ENCODE peak calls at places on chromosome 14, in six cellular contexts. N is heart right ventricle, X is esophagus squamous epithelium, T is neural progenitor cell, I is HFF-Myc, L is AG04450. J is an unnamed sample.

GRCh38 chr14:80926706-80927384 is 14.7 kb downstream of the CEP128 start:
- DNase-seq in L (peak), N (peak), X (no peak), I (no peak), T (no peak), J (peak)

GRCh38 chr14:75454963-75455546 is 27.2 kb downstream of the JDP2 start:
- DNase-seq in T (no peak), X (no peak), L (no peak), I (no peak), N (peak), J (peak)

GRCh38 chr14:52553002-52553670 is 500 bp downstream of the GPR137C start:
- DNase-seq in N (peak), X (no peak), I (no peak), T (peak), L (no peak), J (no peak)

GRCh38 chr14:74917646-74918081 is 5.4 kb downstream of the RPS6KL1 start:
- DNase-seq in N (peak), X (no peak), L (no peak), I (no peak), T (no peak), J (no peak)

GRCh38 chr14:22973217-22974032 is 8.9 kb downstream of the AJUBA start:
- DNase-seq in X (no peak), N (peak), L (no peak), T (peak), I (no peak), J (no peak)

GRCh38 chr14:97137705-97138104 is 340.5 kb downstream of the VRK1 start:
- DNase-seq in L (no peak), I (no peak), T (no peak), N (no peak), X (no peak), J (no peak)

GRCh38 chr14:71011479-71011878 is 104.2 kb downstream of the PCNX1 start:
- DNase-seq in X (no peak), T (no peak), I (no peak), N (no peak), L (no peak), J (no peak)

GRCh38 chr14:100146548-100147091 is 12.8 kb downstream of the DEGS2 start:
- DNase-seq in I (no peak), T (no peak), X (no peak), L (no peak), N (no peak), J (no peak)

GRCh38 chr14:74838141-74838540 is 37.8 kb downstream of the PROX2 start:
- DNase-seq in N (no peak), L (no peak), T (no peak), X (no peak), I (no peak), J (no peak)

GRCh38 chr14:20632831-20633771 is 8.4 kb downstream of the OR6S1 start:
- DNase-seq in N (no peak), T (peak), X (no peak), I (peak), L (peak), J (no peak)

GRCh38 chr14:79476552-79476951 is 734.8 kb downstream of the DIO2 start:
- DNase-seq in I (no peak), X (no peak), T (no peak), N (no peak), L (no peak), J (no peak)

GRCh38 chr14:44912041-44912869 is 49.5 kb downstream of the KLHL28 start:
- DNase-seq in I (no peak), X (no peak), L (no peak), N (peak), T (no peak), J (no peak)

GRCh38 chr14:95891742-95892141 is 15.1 kb downstream of the TUNAR start:
- DNase-seq in I (peak), X (no peak), L (no peak), N (no peak), T (no peak), J (peak)

GRCh38 chr14:81286574-81287370 is 66.0 kb upstream of the GTF2A1 start:
- DNase-seq in T (no peak), I (no peak), X (no peak), N (no peak), L (no peak), J (no peak)

GRCh38 chr14:70955543-70956480 is 48.6 kb downstream of the PCNX1 start:
- DNase-seq in I (no peak), L (peak), T (peak), N (no peak), X (no peak), J (no peak)

GRCh38 chr14:95485222-95485819 is 31.1 kb downstream of the SYNE3 start:
- DNase-seq in I (no peak), L (no peak), N (no peak), X (no peak), T (peak), J (no peak)

GRCh38 chr14:54637829-54638446 is 71.0 kb downstream of the SAMD4A start:
- DNase-seq in L (no peak), T (no peak), X (no peak), I (no peak), N (no peak), J (no peak)

GRCh38 chr14:59377991-59378720 is 87.0 kb downstream of the GPR135 start:
- DNase-seq in L (no peak), T (no peak), X (no peak), N (peak), I (no peak), J (no peak)

GRCh38 chr14:19878029-19878642 is 3.2 kb downstream of the OR4K2 start:
- DNase-seq in N (no peak), X (no peak), I (peak), L (no peak), T (no peak), J (no peak)

GRCh38 chr14:89921896-89922548 is 32.5 kb downstream of the EFCAB11 start:
- DNase-seq in L (no peak), N (no peak), I (no peak), X (no peak), T (no peak), J (peak)

GRCh38 chr14:21846227-21846885 is 172.7 kb upstream of the OR4E1 start:
- DNase-seq in T (peak), X (no peak), I (no peak), N (no peak), L (no peak), J (no peak)

GRCh38 chr14:77498984-77499527 is 440 bp upstream of the ISM2 start:
- DNase-seq in I (no peak), N (no peak), L (no peak), T (peak), X (no peak), J (no peak)

GRCh38 chr14:105061428-105062047 is 3.7 kb downstream of the GPR132 start:
- DNase-seq in T (no peak), X (no peak), L (no peak), I (no peak), N (peak), J (no peak)

GRCh38 chr14:21264025-21264801 is 5.0 kb downstream of the HNRNPC start:
- DNase-seq in N (no peak), X (no peak), T (no peak), I (peak), L (peak), J (peak)

GRCh38 chr14:91899213-91899612 is 31.9 kb upstream of the TC2N start:
- DNase-seq in X (no peak), T (no peak), L (no peak), N (no peak), I (no peak), J (no peak)
- TF ChIP-seq CTCF in X (no peak), T (no peak), L (no peak), N (no peak), I (no peak), J (no peak)

DNA sequence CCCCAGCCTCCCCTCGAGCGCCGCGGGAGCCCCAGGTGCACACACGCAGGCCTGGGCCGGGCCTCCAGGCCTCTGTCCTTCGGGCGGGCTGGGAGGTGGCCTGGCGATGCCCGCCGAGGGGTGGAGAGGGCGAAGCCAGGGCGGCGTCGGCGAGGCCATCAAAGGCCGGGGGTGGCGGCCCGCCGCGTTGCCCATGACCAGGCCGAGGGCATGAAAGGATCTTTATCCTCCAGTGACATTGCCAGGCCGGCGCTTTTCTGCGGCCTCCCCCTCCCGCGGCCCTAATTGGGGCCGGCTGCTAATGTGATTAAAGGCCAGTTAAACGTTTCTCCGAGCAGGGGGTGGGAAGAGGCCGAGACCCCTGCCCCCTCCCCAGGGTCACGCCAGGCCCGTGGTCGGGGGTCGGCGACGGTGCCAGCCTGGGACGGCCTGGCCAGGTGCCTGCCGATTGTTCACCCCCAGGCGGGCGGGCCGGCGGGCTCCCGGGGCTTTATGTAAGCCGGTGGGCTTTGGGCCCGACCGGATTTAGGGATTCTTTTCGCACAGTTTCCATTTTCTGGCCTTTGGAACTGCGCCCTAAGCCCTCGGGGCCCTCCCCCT is 103.3 kb upstream of the DIO3 start:
- DNase-seq in I (no peak), T (peak), L (no peak), N (no peak), X (no peak), J (no peak)
- H3K4me3 ChIP-seq in I (no peak), T (peak), L (no peak), N (no peak), X (no peak), J (no peak)

GRCh38 chr14:106377432-106377831 is 851.0 kb downstream of the TMEM121 start:
- DNase-seq in X (no peak), N (no peak), I (no peak), T (no peak), L (no peak), J (no peak)

GRCh38 chr14:106372870-106373657 is 846.7 kb downstream of the TMEM121 start:
- DNase-seq in X (no peak), N (no peak), I (no peak), L (no peak), T (no peak), J (no peak)

GRCh38 chr14:106380740-106381139 is 854.4 kb downstream of the TMEM121 start:
- DNase-seq in N (no peak), T (no peak), L (no peak), X (no peak), I (no peak), J (no peak)

DNA sequence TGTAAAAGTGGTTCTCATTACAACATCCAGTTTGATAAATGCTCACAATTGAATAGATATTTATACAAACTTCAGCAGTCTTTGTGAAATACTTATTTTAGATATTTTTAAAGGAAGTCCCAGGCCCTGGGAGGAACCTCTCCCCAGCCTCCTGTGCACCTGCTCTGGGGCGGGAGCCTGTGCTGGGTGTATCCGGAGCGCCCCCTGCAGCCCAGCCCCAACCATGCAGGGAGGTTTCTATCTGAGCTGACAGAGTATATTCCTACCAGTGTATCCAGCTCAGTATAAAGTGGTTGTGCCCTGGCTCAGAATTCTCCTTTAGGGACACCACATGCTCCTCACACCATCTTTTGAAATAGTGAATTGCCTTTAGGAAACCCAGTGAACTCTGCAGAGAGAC is 851.8 kb downstream of the TMEM121 start:
- DNase-seq in L (no peak), I (no peak), N (no peak), T (no peak), X (no peak), J (no peak)
- TF ChIP-seq CTCF in L (no peak), I (no peak), N (no peak), T (no peak), X (peak), J (no peak)

GRCh38 chr14:56803816-56804535 is 6.3 kb downstream of the OTX2 start:
- DNase-seq in T (no peak), I (no peak), N (no peak), X (no peak), L (no peak), J (no peak)
- H3K4me3 ChIP-seq in T (peak), I (no peak), N (no peak), X (no peak), L (no peak), J (no peak)

DNA sequence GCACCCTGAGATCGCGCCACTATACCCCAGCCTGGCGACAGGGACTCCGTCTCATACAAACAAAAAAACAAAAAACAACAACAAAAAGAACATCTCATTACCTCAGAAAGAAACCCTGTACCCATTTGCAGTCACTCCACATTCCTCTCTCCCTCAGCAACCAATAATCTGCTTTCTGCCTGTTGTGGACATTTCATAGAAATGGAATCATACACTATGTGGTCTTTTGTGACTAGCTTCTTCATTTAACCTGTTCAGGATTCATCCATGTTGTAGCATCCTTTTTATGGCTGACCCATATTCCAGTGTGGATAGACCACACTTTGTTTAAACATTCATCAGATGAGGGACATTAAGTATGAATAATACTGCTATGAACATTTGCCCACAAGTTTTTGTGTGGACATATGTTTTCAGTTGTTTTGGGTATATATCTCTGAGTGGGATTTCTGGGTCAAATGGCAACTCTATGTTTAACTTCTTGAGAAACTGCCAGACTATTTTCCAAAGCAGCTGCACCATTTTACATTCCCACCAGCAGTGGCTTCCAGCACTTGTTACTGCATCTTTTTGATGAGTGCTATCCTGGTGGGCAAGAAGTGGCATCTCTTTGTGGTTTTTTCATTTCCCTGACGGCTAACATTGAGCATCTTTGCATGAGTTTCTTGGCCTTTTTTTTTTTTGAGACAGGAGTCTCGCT is 5.9 kb upstream of the RCOR1 start:
- DNase-seq in I (peak), L (peak), X (no peak), T (no peak), N (no peak), J (peak)
- TF ChIP-seq CTCF in I (peak), L (peak), X (no peak), T (no peak), N (no peak), J (peak)

GRCh38 chr14:34951286-34951685 is 31.5 kb upstream of the SRP54 start:
- DNase-seq in I (no peak), L (no peak), T (no peak), N (no peak), X (no peak), J (peak)

DNA sequence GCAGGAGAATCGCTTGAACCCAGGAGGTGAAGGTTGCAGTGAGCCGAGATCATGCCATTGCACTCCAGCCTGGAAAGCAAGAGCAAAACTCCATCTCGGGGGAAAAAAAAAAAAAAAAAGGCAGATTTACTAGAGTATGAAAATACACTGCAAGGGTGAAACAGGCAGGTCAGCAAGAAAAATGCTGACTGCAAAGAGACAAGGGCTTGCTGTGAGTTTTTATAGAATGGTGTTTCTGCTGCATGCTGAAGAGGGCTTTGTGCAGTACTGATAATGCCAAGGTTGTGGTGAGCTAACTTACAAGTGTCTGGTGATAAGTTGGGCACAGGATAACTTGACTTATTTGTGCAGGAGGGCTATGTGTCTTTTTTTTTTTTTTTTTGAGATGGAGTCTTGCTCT is 25.9 kb upstream of the SRP54 start:
- DNase-seq in L (no peak), I (no peak), X (no peak), T (no peak), N (no peak), J (no peak)
- H3K4me3 ChIP-seq in L (no peak), I (no peak), X (no peak), T (no peak), N (no peak), J (no peak)

GRCh38 chr14:60648169-60648933 is 926 bp downstream of the SIX1 start:
- DNase-seq in N (no peak), T (peak), L (no peak), X (no peak), I (no peak), J (no peak)
- TF ChIP-seq CTCF in N (no peak), T (no peak), L (no peak), X (no peak), I (no peak), J (no peak)

GRCh38 chr14:28763914-28764848 is 2.4 kb upstream of the FOXG1 start:
- DNase-seq in N (no peak), I (no peak), X (no peak), L (no peak), T (peak), J (no peak)

GRCh38 chr14:28766505-28767238 is at the start of gene FOXG1:
- DNase-seq in L (no peak), T (peak), N (no peak), X (no peak), I (no peak), J (no peak)

GRCh38 chr14:28767239-28767850 is 758 bp downstream of the FOXG1 start:
- DNase-seq in N (no peak), T (no peak), I (no peak), X (no peak), L (no peak), J (no peak)

GRCh38 chr14:28765169-28765906 is 1.2 kb upstream of the FOXG1 start:
- DNase-seq in T (peak), I (no peak), L (no peak), X (no peak), N (no peak), J (no peak)

DNA sequence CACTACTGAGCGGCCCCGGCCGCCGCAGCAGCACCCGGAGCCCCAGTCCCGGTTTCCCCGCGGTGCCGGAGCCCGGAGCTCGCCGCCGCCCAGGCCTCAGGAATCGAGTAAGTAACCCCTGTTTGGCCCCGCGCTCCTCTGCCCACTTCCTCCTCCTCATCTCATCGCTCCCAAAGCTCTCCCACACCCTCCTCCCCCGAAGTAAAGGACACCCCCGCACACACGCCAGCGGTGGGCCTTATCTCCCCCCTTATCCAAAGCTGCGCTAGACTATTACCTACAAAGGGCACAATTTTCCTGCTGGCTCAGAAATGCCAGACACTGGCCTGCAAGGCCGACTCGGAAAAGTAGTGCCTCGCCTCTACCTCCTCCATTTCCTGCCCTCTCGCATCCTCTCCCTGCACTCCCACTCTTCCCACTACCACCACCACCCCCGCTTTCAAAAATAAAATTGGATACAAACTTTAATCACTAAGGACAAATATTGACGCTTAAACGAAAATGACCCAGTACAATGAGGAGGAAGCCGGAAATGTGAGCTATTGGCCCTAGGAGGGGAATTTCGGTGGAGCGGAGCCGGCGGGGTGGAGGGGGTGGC is 581 bp upstream of the FOXG1 start:
- DNase-seq in X (no peak), I (no peak), N (no peak), T (peak), L (no peak), J (no peak)
- H3K4me3 ChIP-seq in X (peak), I (peak), N (peak), T (peak), L (peak), J (no peak)

GRCh38 chr14:92670177-92670576 is 78.2 kb downstream of the LGMN start:
- DNase-seq in L (peak), T (no peak), X (no peak), I (peak), N (no peak), J (peak)
- TF ChIP-seq CTCF in L (peak), T (no peak), X (peak), I (peak), N (no peak), J (peak)

GRCh38 chr14:39430762-39431415 is 1.3 kb downstream of the FBXO33 start:
- DNase-seq in I (no peak), T (no peak), L (no peak), X (no peak), N (no peak), J (no peak)
- H3K4me3 ChIP-seq in I (peak), T (peak), L (peak), X (peak), N (peak), J (peak)